ENCODE peak calls at places on chromosomes 13 and 19, in six cellular contexts. S is OCI-LY7, U is HL-60, L is tibial artery, O is astrocyte, J is left lung. Z is an unnamed sample.

GRCh38 chr13:93345642-93346220 is 119.1 kb downstream of the GPC6 start:
- DNase-seq in U (no peak), S (no peak), J (no peak), O (peak), L (no peak), Z (no peak)

GRCh38 chr13:49214917-49215376 is 5.2 kb upstream of the MLNR start:
- DNase-seq in O (no peak), U (peak), S (peak), J (peak), L (no peak), Z (peak)

GRCh38 chr13:110646442-110647364 is 31.4 kb downstream of the NAXD start:
- DNase-seq in U (no peak), O (no peak), J (no peak), L (no peak), S (no peak), Z (no peak)

GRCh38 chr13:65594255-65594654 is 1635.9 kb downstream of the PCDH9 start:
- DNase-seq in S (no peak), U (no peak), J (no peak), L (no peak), O (peak), Z (no peak)

GRCh38 chr13:106610511-106610910 is 42.6 kb upstream of the ARGLU1 start:
- DNase-seq in J (no peak), U (no peak), S (no peak), L (no peak), O (peak), Z (no peak)

GRCh38 chr13:110690516-110690915 is 15.4 kb downstream of the CARS2 start:
- DNase-seq in L (no peak), S (no peak), O (no peak), J (no peak), U (no peak), Z (no peak)

GRCh38 chr19:18418725-18419194 is 438 bp upstream of the SSBP4 start:
- DNase-seq in L (peak), O (no peak), U (no peak), S (no peak), J (no peak), Z (peak)

GRCh38 chr13:106565127-106565775 is 2.7 kb downstream of the ARGLU1 start:
- DNase-seq in J (no peak), U (no peak), S (no peak), O (no peak), L (no peak), Z (no peak)

GRCh38 chr13:76667551-76667950 is 218.7 kb downstream of the KCTD12 start:
- DNase-seq in U (peak), O (peak), J (no peak), S (no peak), L (no peak), Z (peak)

GRCh38 chr13:30529085-30529815 is 63.5 kb upstream of the HMGB1 start:
- DNase-seq in J (no peak), U (no peak), L (no peak), S (no peak), O (peak), Z (no peak)

GRCh38 chr19:36488816-36489138 is 584 bp downstream of the ZNF566 start:
- DNase-seq in J (no peak), S (peak), L (no peak), O (no peak), U (no peak), Z (no peak)

GRCh38 chr13:23570099-23570926 is at the start of gene TNFRSF19:
- DNase-seq in U (no peak), L (no peak), O (peak), S (no peak), J (no peak), Z (no peak)

GRCh38 chr13:43058318-43058674 is 34.9 kb downstream of the DNAJC15 start:
- DNase-seq in U (no peak), L (no peak), J (no peak), S (no peak), O (peak), Z (peak)

GRCh38 chr13:47628666-47629065 is 372.4 kb downstream of the SUCLA2 start:
- DNase-seq in U (no peak), L (no peak), S (no peak), O (peak), J (no peak), Z (no peak)

GRCh38 chr13:22107549-22107948 is 436.7 kb downstream of the FGF9 start:
- DNase-seq in O (no peak), S (no peak), L (no peak), J (no peak), U (no peak), Z (peak)

GRCh38 chr13:102903659-102904407 is 58.0 kb downstream of the ERCC5 start:
- DNase-seq in L (no peak), J (no peak), U (no peak), S (peak), O (no peak), Z (no peak)

GRCh38 chr13:73865027-73865426 is 269.2 kb downstream of the KLF12 start:
- DNase-seq in U (no peak), O (no peak), J (no peak), L (no peak), S (no peak), Z (no peak)

GRCh38 chr13:77918391-77919261 is at the start of gene EDNRB:
- DNase-seq in S (no peak), L (no peak), U (no peak), J (peak), O (peak), Z (peak)

GRCh38 chr19:30897034-30897433 is 452.2 kb downstream of the TSHZ3 start:
- DNase-seq in L (no peak), S (no peak), J (no peak), O (no peak), U (no peak), Z (no peak)

GRCh38 chr19:6023085-6023682 is 45.2 kb upstream of the RANBP3 start:
- DNase-seq in J (peak), U (no peak), L (no peak), O (peak), S (no peak), Z (no peak)

GRCh38 chr19:6020166-6020967 is 42.4 kb upstream of the RANBP3 start:
- DNase-seq in U (no peak), L (no peak), S (no peak), O (no peak), J (peak), Z (no peak)

GRCh38 chr19:6021878-6022569 is 44.1 kb upstream of the RANBP3 start:
- DNase-seq in L (peak), O (peak), J (peak), U (peak), S (peak), Z (peak)

GRCh38 chr19:6022570-6023049 is 44.7 kb upstream of the RANBP3 start:
- DNase-seq in J (no peak), U (no peak), S (no peak), L (no peak), O (no peak), Z (no peak)

GRCh38 chr19:6020972-6021805 is 43.2 kb upstream of the RANBP3 start:
- DNase-seq in O (no peak), J (peak), U (no peak), L (no peak), S (no peak), Z (no peak)
- TF ChIP-seq CTCF in O (no peak), J (no peak), U (no peak), L (no peak), S (no peak), Z (no peak)

DNA sequence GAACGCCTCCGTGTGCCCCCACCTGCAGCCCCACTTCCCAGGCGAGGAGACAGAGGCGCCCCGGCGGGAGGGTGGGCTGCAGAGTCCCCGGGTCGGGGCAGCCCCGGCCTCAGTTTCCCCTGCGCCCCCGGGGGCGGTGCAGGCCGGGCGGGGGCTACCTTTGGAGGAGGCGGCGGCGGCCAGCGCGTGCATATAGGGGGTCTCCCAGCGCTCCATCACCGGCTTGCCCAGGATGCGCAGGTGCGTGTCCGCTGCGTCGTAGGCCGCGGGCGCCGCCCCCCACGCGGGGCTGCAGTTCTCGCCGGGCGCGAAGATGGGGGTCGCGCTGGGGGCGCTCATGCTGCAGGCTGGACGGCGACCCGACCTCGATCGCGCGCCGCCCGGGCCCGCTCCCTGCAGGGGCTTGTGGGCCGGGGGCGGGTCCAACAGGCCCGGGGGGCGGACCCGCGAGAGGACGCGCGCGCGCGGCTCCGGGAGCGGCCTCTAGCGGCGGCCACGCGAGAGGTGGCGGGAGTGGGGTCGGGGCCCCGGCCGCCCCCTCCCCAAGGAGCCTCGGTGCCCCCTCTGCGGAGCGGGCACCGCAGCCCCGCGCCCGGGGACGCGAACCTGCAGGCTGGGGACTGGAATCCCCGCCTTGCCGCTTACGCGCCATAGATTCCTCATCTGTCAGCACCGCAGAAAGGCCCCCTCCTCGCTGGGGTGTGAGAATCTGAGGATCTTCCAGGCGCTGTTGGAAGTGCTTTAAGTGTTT is at the start of gene GAMT:
- DNase-seq in L (no peak), S (peak), U (no peak), J (no peak), O (no peak), Z (no peak)
- H3K27ac ChIP-seq in L (peak), S (no peak), U (no peak), J (no peak), O (no peak), Z (no peak)

GRCh38 chr19:2231621-2232221 is 4.4 kb downstream of the PLEKHJ1 start:
- DNase-seq in O (no peak), S (peak), L (no peak), U (no peak), J (no peak), Z (no peak)
- TF ChIP-seq CTCF in O (peak), S (peak), L (no peak), U (peak), J (no peak), Z (no peak)

GRCh38 chr13:112709825-112710783 is 20.3 kb downstream of the ATP11A start:
- DNase-seq in S (no peak), L (peak), U (no peak), O (no peak), J (peak), Z (no peak)
- H3K27ac ChIP-seq in S (no peak), L (peak), U (no peak), O (no peak), J (peak), Z (no peak)

DNA sequence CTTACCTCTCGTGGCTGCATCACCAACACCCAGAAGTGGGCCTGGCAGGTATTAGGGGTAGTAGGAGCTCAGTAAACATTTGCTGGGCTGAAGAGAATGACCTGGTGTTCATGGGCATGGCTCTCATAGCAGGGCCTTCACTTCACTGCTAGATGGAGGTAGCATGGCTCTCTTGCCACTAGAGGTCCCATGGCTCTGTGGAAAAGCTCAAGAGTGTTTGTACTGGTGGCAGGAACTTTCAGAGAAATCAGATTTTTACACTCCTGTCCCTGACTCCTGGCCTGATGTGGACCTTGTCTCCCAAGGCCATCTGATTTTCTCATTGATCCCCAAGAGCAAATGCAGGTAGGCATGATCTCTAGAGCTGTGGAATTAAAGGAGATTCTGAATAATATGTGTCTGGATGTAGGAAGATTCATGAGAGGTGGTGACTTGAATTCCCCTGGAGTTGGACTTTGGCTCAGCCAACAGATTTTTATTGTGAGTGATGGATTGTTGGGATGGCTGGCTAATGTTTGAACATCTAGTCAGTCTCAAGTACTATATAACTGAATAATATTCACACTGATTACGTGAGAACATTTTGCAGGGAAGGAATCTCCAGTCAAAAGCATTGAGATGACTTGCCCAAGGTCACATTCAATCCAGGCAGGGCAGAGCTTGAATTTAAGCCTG is 5.8 kb downstream of the ZNF574 start:
- DNase-seq in U (no peak), O (peak), L (no peak), S (peak), J (no peak), Z (peak)
- TF ChIP-seq CTCF in U (peak), O (peak), L (no peak), S (peak), J (peak), Z (peak)

DNA sequence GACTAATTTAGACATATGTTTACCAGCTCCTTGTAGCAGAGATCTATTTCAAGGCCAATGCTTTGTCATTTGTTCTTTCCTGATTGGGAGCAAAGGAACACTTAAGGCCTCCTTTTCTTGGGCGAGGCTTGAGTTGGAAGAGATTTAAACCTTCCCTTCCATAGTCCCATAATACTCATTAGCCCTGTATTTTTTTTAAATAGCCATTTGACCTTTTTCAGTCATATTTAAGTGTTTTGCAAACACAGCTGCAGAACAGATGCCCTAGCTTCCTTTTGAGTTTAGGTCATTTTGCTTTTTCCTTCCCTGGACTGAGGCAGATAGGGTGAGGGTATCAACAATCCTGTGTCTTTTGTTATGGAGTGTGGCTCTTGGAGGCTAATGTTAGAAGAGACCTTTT is 198.3 kb downstream of the NBEA start:
- DNase-seq in S (no peak), U (no peak), L (no peak), O (no peak), J (no peak), Z (no peak)
- H3K27ac ChIP-seq in S (no peak), U (no peak), L (no peak), O (no peak), J (no peak), Z (no peak)

Z was measured in colonic mucosa.